ENCODE peak calls at places on chromosomes 11 and 22, in seven cellular contexts. One of them, this sample, is unnamed.
A peak's percentile ranks its signal among the peaks of the same experiment; 100 is the strongest.

GRCh38 chr11:94424662-94425061 is 23.4 kb upstream of the GPR83 start:
- DNase-seq in colonic mucosa: no peak
- DNase-seq in bronchial epithelial cell: peak; percentile 62
- DNase-seq in heart right ventricle: no peak
- DNase-seq in mucosa of descending colon: no peak
- DNase-seq in A549: no peak
- DNase-seq in left ventricle myocardium inferior: no peak
- DNase-seq in this sample: peak; percentile 58

GRCh38 chr11:369336-370018 is at the start of gene B4GALNT4:
- DNase-seq in colonic mucosa: no peak
- DNase-seq in bronchial epithelial cell: no peak
- DNase-seq in heart right ventricle: no peak
- DNase-seq in mucosa of descending colon: peak; percentile 22
- DNase-seq in A549: peak; percentile 68
- DNase-seq in left ventricle myocardium inferior: peak; percentile 22
- DNase-seq in this sample: no peak

GRCh38 chr11:110525883-110526282 is 96.1 kb downstream of the FDX1 start:
- DNase-seq in colonic mucosa: no peak
- DNase-seq in bronchial epithelial cell: peak; percentile 99
- DNase-seq in heart right ventricle: no peak
- DNase-seq in mucosa of descending colon: no peak
- DNase-seq in A549: no peak
- DNase-seq in left ventricle myocardium inferior: no peak
- DNase-seq in this sample: peak; percentile 80

GRCh38 chr22:19791894-19792293 is 31.3 kb downstream of the TBX1 start:
- DNase-seq in colonic mucosa: no peak
- DNase-seq in bronchial epithelial cell: no peak
- DNase-seq in heart right ventricle: no peak
- DNase-seq in mucosa of descending colon: no peak
- DNase-seq in A549: no peak
- DNase-seq in left ventricle myocardium inferior: no peak
- DNase-seq in this sample: no peak

GRCh38 chr22:42194953-42195352 is 64.3 kb upstream of the CYP2D6 start:
- DNase-seq in colonic mucosa: no peak
- DNase-seq in bronchial epithelial cell: peak; percentile 17
- DNase-seq in heart right ventricle: no peak
- DNase-seq in mucosa of descending colon: no peak
- DNase-seq in A549: no peak
- DNase-seq in left ventricle myocardium inferior: no peak
- DNase-seq in this sample: no peak

GRCh38 chr11:15748673-15749190 is 607.6 kb downstream of the SOX6 start:
- DNase-seq in colonic mucosa: no peak
- DNase-seq in bronchial epithelial cell: no peak
- DNase-seq in heart right ventricle: no peak
- DNase-seq in mucosa of descending colon: no peak
- DNase-seq in A549: no peak
- DNase-seq in left ventricle myocardium inferior: no peak
- DNase-seq in this sample: no peak

GRCh38 chr11:75498556-75499255 is 27.0 kb downstream of the GDPD5 start:
- DNase-seq in colonic mucosa: no peak
- DNase-seq in bronchial epithelial cell: peak; percentile 15
- DNase-seq in heart right ventricle: no peak
- DNase-seq in mucosa of descending colon: no peak
- DNase-seq in A549: no peak
- DNase-seq in left ventricle myocardium inferior: no peak
- DNase-seq in this sample: peak; percentile 22

GRCh38 chr22:40567106-40567505 is 69.4 kb downstream of the MRTFA start:
- DNase-seq in colonic mucosa: no peak
- DNase-seq in bronchial epithelial cell: peak; percentile 82
- DNase-seq in heart right ventricle: no peak
- DNase-seq in mucosa of descending colon: no peak
- DNase-seq in A549: no peak
- DNase-seq in left ventricle myocardium inferior: no peak
- DNase-seq in this sample: peak; percentile 57

GRCh38 chr11:66973956-66974585 is 1.0 kb upstream of the C11orf86 start:
- DNase-seq in colonic mucosa: no peak
- DNase-seq in bronchial epithelial cell: no peak
- DNase-seq in heart right ventricle: no peak
- DNase-seq in mucosa of descending colon: no peak
- DNase-seq in A549: no peak
- DNase-seq in left ventricle myocardium inferior: no peak
- DNase-seq in this sample: peak; percentile 45

GRCh38 chr11:35649984-35650383 is 12.6 kb upstream of the TRIM44 start:
- DNase-seq in colonic mucosa: no peak
- DNase-seq in bronchial epithelial cell: peak; percentile 63
- DNase-seq in heart right ventricle: no peak
- DNase-seq in mucosa of descending colon: no peak
- DNase-seq in A549: no peak
- DNase-seq in left ventricle myocardium inferior: no peak
- DNase-seq in this sample: peak; percentile 57

GRCh38 chr22:28075260-28075981 is 156.4 kb upstream of the PITPNB start:
- DNase-seq in colonic mucosa: peak; percentile 29
- DNase-seq in bronchial epithelial cell: peak; percentile 67
- DNase-seq in heart right ventricle: peak; percentile 75
- DNase-seq in mucosa of descending colon: no peak
- DNase-seq in A549: peak; percentile 5
- DNase-seq in left ventricle myocardium inferior: peak; percentile 20
- DNase-seq in this sample: peak; percentile 72

GRCh38 chr22:37165940-37166674 is 16.4 kb upstream of the IL2RB start:
- DNase-seq in colonic mucosa: no peak
- DNase-seq in bronchial epithelial cell: no peak
- DNase-seq in heart right ventricle: no peak
- DNase-seq in mucosa of descending colon: peak; percentile 71
- DNase-seq in A549: no peak
- DNase-seq in left ventricle myocardium inferior: peak; percentile 16
- DNase-seq in this sample: no peak

GRCh38 chr11:1916986-1917522 is 2.4 kb upstream of the TNNT3 start:
- DNase-seq in colonic mucosa: no peak
- DNase-seq in bronchial epithelial cell: no peak
- DNase-seq in heart right ventricle: no peak
- DNase-seq in mucosa of descending colon: no peak
- DNase-seq in A549: no peak
- DNase-seq in left ventricle myocardium inferior: no peak
- DNase-seq in this sample: no peak

GRCh38 chr11:1920128-1920908 is 815 bp downstream of the TNNT3 start:
- DNase-seq in colonic mucosa: peak; percentile 14
- DNase-seq in bronchial epithelial cell: no peak
- DNase-seq in heart right ventricle: no peak
- DNase-seq in mucosa of descending colon: no peak
- DNase-seq in A549: no peak
- DNase-seq in left ventricle myocardium inferior: no peak
- DNase-seq in this sample: no peak

GRCh38 chr11:1917523-1918435 is 1.7 kb upstream of the TNNT3 start:
- DNase-seq in colonic mucosa: no peak
- DNase-seq in bronchial epithelial cell: no peak
- DNase-seq in heart right ventricle: no peak
- DNase-seq in mucosa of descending colon: peak; percentile 51
- DNase-seq in A549: no peak
- DNase-seq in left ventricle myocardium inferior: no peak
- DNase-seq in this sample: no peak

GRCh38 chr11:1919428-1920127 is at the start of gene TNNT3:
- DNase-seq in colonic mucosa: no peak
- DNase-seq in bronchial epithelial cell: no peak
- DNase-seq in heart right ventricle: peak; percentile 59
- DNase-seq in mucosa of descending colon: no peak
- DNase-seq in A549: no peak
- DNase-seq in left ventricle myocardium inferior: no peak
- DNase-seq in this sample: no peak

DNA sequence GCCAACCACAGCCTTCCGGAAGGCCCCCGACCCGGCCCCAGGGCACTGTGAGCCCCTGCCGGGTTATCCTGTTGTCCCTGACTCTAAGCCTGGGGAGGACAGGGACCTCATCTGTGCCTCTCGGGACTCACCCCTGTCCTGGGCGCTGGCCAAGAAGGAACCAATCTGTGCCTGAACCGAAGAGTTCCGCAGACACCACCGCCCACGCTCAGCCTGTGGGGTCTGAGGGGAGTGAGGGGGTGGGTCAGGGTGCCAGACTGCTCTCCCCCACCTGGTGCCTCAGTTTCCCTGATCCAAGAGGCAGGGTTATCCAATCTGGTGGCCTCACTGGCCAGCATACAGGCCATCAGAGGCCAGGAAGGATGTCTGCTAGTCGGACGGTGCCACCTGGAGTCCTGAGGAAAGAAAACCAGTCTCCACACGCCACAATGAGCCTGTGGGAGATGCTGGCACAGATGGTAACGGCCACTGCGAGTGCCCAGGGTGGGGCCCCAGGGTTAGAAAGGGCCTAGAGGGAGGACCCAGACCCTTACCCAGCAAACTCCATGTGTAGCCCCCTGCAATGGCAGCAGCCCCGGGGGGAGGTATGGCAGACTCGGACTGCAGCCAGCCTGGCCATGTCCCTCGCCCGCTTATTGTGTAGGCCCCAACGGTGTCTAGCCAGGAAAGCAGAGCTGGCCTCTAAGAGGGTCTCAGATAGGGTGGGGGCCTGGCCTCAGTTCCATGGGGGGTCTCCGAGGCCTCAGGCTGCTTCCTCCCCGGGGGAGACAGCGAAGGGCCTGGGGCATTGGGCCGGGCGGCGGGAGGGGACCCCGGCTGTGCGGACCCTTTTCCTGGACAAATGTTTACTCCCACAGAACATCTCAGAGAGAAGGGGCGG is 827 bp upstream of the TNNT3 start:
- DNase-seq in colonic mucosa: no peak
- DNase-seq in bronchial epithelial cell: no peak
- DNase-seq in heart right ventricle: no peak
- DNase-seq in mucosa of descending colon: no peak
- DNase-seq in A549: no peak
- DNase-seq in left ventricle myocardium inferior: no peak
- DNase-seq in this sample: no peak
- TF ChIP-seq CTCF in colonic mucosa: no peak
- TF ChIP-seq CTCF in bronchial epithelial cell: peak; percentile 18
- TF ChIP-seq CTCF in heart right ventricle: no peak
- TF ChIP-seq CTCF in mucosa of descending colon: no peak
- TF ChIP-seq CTCF in A549: no peak
- TF ChIP-seq CTCF in left ventricle myocardium inferior: no peak
- TF ChIP-seq CTCF in this sample: no peak

DNA sequence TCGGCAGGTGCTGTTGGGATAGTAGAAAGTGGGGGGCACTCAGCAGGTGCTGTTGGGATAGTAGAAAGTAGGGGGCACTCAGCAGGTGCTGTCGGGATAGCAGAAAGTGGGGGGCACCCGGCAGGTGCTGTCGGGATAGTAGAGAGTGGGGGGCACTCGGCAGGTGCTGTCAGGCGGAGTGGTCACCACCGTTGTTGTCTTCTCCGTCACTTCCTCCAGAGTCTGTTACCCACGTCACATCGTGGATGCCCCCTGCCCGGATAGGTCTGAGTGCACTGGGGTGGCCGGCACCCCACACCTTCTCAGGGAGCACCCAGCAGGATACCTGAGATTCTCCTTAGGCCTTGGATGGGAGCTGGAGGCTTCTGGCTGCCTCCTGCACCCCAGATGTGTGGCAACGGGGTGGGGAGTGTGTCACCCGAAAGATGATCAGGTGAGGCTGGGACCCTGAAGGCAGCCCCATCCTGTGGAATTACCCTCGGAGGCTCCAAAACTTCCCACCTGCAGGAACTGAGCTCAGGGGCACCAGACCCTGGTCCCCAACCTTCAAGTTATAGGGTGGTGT is 24.1 kb upstream of the KRTAP5-7 start:
- DNase-seq in colonic mucosa: no peak
- DNase-seq in bronchial epithelial cell: no peak
- DNase-seq in heart right ventricle: no peak
- DNase-seq in mucosa of descending colon: no peak
- DNase-seq in A549: no peak
- DNase-seq in left ventricle myocardium inferior: no peak
- DNase-seq in this sample: no peak
- H3K4me3 ChIP-seq in colonic mucosa: no peak overlapping the region
- H3K4me3 ChIP-seq in bronchial epithelial cell: no peak overlapping the region
- H3K4me3 ChIP-seq in heart right ventricle: no peak overlapping the region
- H3K4me3 ChIP-seq in mucosa of descending colon: no peak overlapping the region
- H3K4me3 ChIP-seq in A549: no peak overlapping the region
- H3K4me3 ChIP-seq in left ventricle myocardium inferior: no peak overlapping the region
- H3K4me3 ChIP-seq in this sample: no peak overlapping the region

GRCh38 chr11:126804363-126804762 is 196.2 kb downstream of the KIRREL3 start:
- DNase-seq in colonic mucosa: no peak
- DNase-seq in bronchial epithelial cell: no peak
- DNase-seq in heart right ventricle: no peak
- DNase-seq in mucosa of descending colon: no peak
- DNase-seq in A549: no peak
- DNase-seq in left ventricle myocardium inferior: no peak
- DNase-seq in this sample: no peak

GRCh38 chr11:126797801-126798200 is 202.8 kb downstream of the KIRREL3 start:
- DNase-seq in colonic mucosa: no peak
- DNase-seq in bronchial epithelial cell: no peak
- DNase-seq in heart right ventricle: no peak
- DNase-seq in mucosa of descending colon: no peak
- DNase-seq in A549: no peak
- DNase-seq in left ventricle myocardium inferior: no peak
- DNase-seq in this sample: no peak

GRCh38 chr11:126799974-126800373 is 200.6 kb downstream of the KIRREL3 start:
- DNase-seq in colonic mucosa: no peak
- DNase-seq in bronchial epithelial cell: no peak
- DNase-seq in heart right ventricle: no peak
- DNase-seq in mucosa of descending colon: no peak
- DNase-seq in A549: no peak
- DNase-seq in left ventricle myocardium inferior: no peak
- DNase-seq in this sample: no peak
- TF ChIP-seq CTCF in colonic mucosa: no peak
- TF ChIP-seq CTCF in bronchial epithelial cell: no peak
- TF ChIP-seq CTCF in heart right ventricle: no peak
- TF ChIP-seq CTCF in mucosa of descending colon: no peak
- TF ChIP-seq CTCF in A549: no peak
- TF ChIP-seq CTCF in left ventricle myocardium inferior: no peak
- TF ChIP-seq CTCF in this sample: no peak

GRCh38 chr11:2368851-2369180 is 8.3 kb upstream of the CD81 start:
- DNase-seq in colonic mucosa: no peak
- DNase-seq in bronchial epithelial cell: no peak
- DNase-seq in heart right ventricle: no peak
- DNase-seq in mucosa of descending colon: no peak
- DNase-seq in A549: no peak
- DNase-seq in left ventricle myocardium inferior: no peak
- DNase-seq in this sample: no peak

GRCh38 chr11:2367266-2368160 is 9.6 kb upstream of the CD81 start:
- DNase-seq in colonic mucosa: no peak
- DNase-seq in bronchial epithelial cell: no peak
- DNase-seq in heart right ventricle: no peak
- DNase-seq in mucosa of descending colon: no peak
- DNase-seq in A549: no peak
- DNase-seq in left ventricle myocardium inferior: no peak
- DNase-seq in this sample: no peak

GRCh38 chr11:2368178-2368850 is 8.8 kb upstream of the CD81 start:
- DNase-seq in colonic mucosa: no peak
- DNase-seq in bronchial epithelial cell: no peak
- DNase-seq in heart right ventricle: no peak
- DNase-seq in mucosa of descending colon: no peak
- DNase-seq in A549: no peak
- DNase-seq in left ventricle myocardium inferior: no peak
- DNase-seq in this sample: no peak

GRCh38 chr11:2369896-2370295 is 7.2 kb upstream of the CD81 start:
- DNase-seq in colonic mucosa: no peak
- DNase-seq in bronchial epithelial cell: no peak
- DNase-seq in heart right ventricle: no peak
- DNase-seq in mucosa of descending colon: no peak
- DNase-seq in A549: no peak
- DNase-seq in left ventricle myocardium inferior: no peak
- DNase-seq in this sample: no peak

DNA sequence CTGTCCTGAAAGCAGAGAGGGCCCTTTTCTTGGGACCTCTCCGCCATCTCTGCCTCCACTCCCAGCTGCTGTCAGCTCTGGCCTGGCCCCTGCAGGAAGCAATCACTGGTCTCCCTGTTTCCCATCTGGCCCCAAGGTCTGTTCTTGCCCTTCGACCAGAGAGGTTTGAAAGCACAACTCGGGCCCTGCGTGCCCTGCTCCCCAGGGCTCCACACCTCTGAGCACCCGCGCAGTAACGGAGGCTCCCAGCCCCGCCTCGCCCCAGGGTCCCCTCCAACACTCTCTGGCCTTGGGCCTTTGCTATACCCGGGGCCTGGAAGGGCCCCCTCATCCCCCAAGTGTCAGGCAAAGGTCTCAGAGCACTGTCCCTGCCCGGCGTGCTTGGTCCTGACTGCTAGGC is 7.8 kb upstream of the CD81 start:
- DNase-seq in colonic mucosa: no peak
- DNase-seq in bronchial epithelial cell: no peak
- DNase-seq in heart right ventricle: no peak
- DNase-seq in mucosa of descending colon: no peak
- DNase-seq in A549: no peak
- DNase-seq in left ventricle myocardium inferior: no peak
- DNase-seq in this sample: no peak
- H3K4me3 ChIP-seq in colonic mucosa: no peak overlapping the region
- H3K4me3 ChIP-seq in bronchial epithelial cell: no peak overlapping the region
- H3K4me3 ChIP-seq in heart right ventricle: no peak overlapping the region
- H3K4me3 ChIP-seq in mucosa of descending colon: no peak overlapping the region
- H3K4me3 ChIP-seq in A549: no peak overlapping the region
- H3K4me3 ChIP-seq in left ventricle myocardium inferior: no peak overlapping the region
- H3K4me3 ChIP-seq in this sample: no peak overlapping the region